ENCODE peak calls at places on chromosomes 12 and 14, in ten cellular contexts. H, Z, U, I, D, V, Y, W, A and C are unnamed samples.

GRCh38 chr12:91387461-91388134 is 205.0 kb upstream of the DCN start:
- DNase-seq in H (no peak), Z (no peak), U (no peak), I (no peak), D (no peak), V (no peak), Y (no peak), W (no peak), A (no peak), C (no peak)

GRCh38 chr12:52280319-52280795 is 5.9 kb downstream of the KRT86 start:
- DNase-seq in H (peak; percentile 97), Z (no peak), U (no peak), I (no peak), D (no peak), V (no peak), Y (no peak), W (no peak), A (peak; percentile 85), C (peak; percentile 53)

GRCh38 chr14:69183735-69184134 is 7.6 kb upstream of the EXD2 start:
- DNase-seq in H (no peak), Z (no peak), U (no peak), I (peak; percentile 75), D (no peak), V (no peak), Y (no peak), W (no peak), A (no peak), C (no peak)

GRCh38 chr14:102063092-102063807 is 23.6 kb downstream of the HSP90AA1 start:
- DNase-seq in H (peak; percentile 90), Z (peak; percentile 30), U (peak; percentile 70), I (peak; percentile 68), D (peak; percentile 91), V (peak; percentile 39), Y (peak; percentile 18), W (peak; percentile 71), A (peak; percentile 54), C (peak; percentile 84)

GRCh38 chr12:54259194-54260011 is 20.5 kb downstream of the CBX5 start:
- DNase-seq in H (peak; percentile 90), Z (peak; percentile 66), U (peak; percentile 44), I (peak; percentile 98), D (peak; percentile 50), V (peak; percentile 90), Y (no peak), W (peak; percentile 82), A (peak; percentile 65), C (peak; percentile 73)

GRCh38 chr12:25977047-25977446 is 18.6 kb downstream of the RASSF8 start:
- DNase-seq in H (peak; percentile 87), Z (no peak), U (no peak), I (no peak), D (no peak), V (no peak), Y (no peak), W (no peak), A (no peak), C (no peak)

GRCh38 chr12:88310666-88311065 is 168.6 kb downstream of the TMTC3 start:
- DNase-seq in H (peak; percentile 17), Z (no peak), U (no peak), I (no peak), D (no peak), V (no peak), Y (no peak), W (no peak), A (no peak), C (no peak)

GRCh38 chr14:70887207-70888150 is 19.8 kb upstream of the PCNX1 start:
- DNase-seq in H (peak; percentile 77), Z (no peak), U (no peak), I (no peak), D (no peak), V (no peak), Y (no peak), W (no peak), A (peak; percentile 94), C (no peak)

GRCh38 chr12:92331383-92331782 is 185.7 kb upstream of the BTG1 start:
- DNase-seq in H (no peak), Z (no peak), U (no peak), I (no peak), D (no peak), V (no peak), Y (no peak), W (no peak), A (no peak), C (no peak)

GRCh38 chr14:95374262-95374997 is 54.7 kb upstream of the CLMN start:
- DNase-seq in H (no peak), Z (no peak), U (no peak), I (no peak), D (no peak), V (no peak), Y (no peak), W (no peak), A (no peak), C (no peak)

GRCh38 chr12:14771651-14772137 is 31.6 kb downstream of the WBP11 start:
- DNase-seq in H (no peak), Z (no peak), U (peak; percentile 30), I (peak; percentile 68), D (no peak), V (no peak), Y (no peak), W (peak; percentile 33), A (no peak), C (no peak)

GRCh38 chr14:77912754-77913556 is 113.0 kb downstream of the ADCK1 start:
- DNase-seq in H (no peak), Z (no peak), U (no peak), I (no peak), D (no peak), V (no peak), Y (no peak), W (no peak), A (no peak), C (no peak)